ENCODE peak calls at places on chromosomes 1 and 21, in five cellular contexts. B is H9, V is neuronal stem cell, K is mesendoderm, A is IMR-90. F is an unnamed sample.

GRCh38 chr1:27405074-27405473 is 12.7 kb downstream of the GPR3 start:
- DNase-seq in B (peak), V (no peak), K (peak), A (peak), F (no peak)

GRCh38 chr1:229991724-229992333 is 75.2 kb upstream of the GALNT2 start:
- DNase-seq in B (no peak), V (no peak), K (no peak), A (no peak), F (no peak)

GRCh38 chr1:101148987-101149386 is 87.8 kb upstream of the S1PR1 start:
- DNase-seq in B (no peak), V (no peak), K (no peak), A (peak), F (no peak)

GRCh38 chr1:114610546-114611245 is 29.3 kb upstream of the BCAS2 start:
- DNase-seq in B (no peak), V (no peak), K (no peak), A (peak), F (no peak)

GRCh38 chr1:16046865-16047264 is 3.3 kb downstream of the CLCNKB start:
- DNase-seq in B (no peak), V (no peak), K (no peak), A (no peak), F (no peak)

GRCh38 chr1:175482072-175482451 is 261.3 kb downstream of the TNR start:
- DNase-seq in B (no peak), V (no peak), K (no peak), A (no peak), F (no peak)

GRCh38 chr1:240618946-240619345 is 7.0 kb upstream of the GREM2 start:
- DNase-seq in B (no peak), V (no peak), K (no peak), A (no peak), F (no peak)

GRCh38 chr1:10101929-10102328 is 69.2 kb downstream of the UBE4B start:
- DNase-seq in B (no peak), V (no peak), K (no peak), A (no peak), F (no peak)

GRCh38 chr1:61412601-61413000 is 312.3 kb downstream of the TM2D1 start:
- DNase-seq in B (no peak), V (no peak), K (no peak), A (no peak), F (no peak)

GRCh38 chr1:234505774-234506114 is 26.8 kb upstream of the TARBP1 start:
- DNase-seq in B (no peak), V (no peak), K (no peak), A (peak), F (no peak)

GRCh38 chr1:226973898-226974543 is 33.9 kb downstream of the COQ8A start:
- DNase-seq in B (peak), V (no peak), K (peak), A (peak), F (no peak)

GRCh38 chr1:112702420-112703261 is 4.3 kb downstream of the RHOC start:
- DNase-seq in B (no peak), V (no peak), K (no peak), A (no peak), F (no peak)

GRCh38 chr1:61170328-61171238 is 88.2 kb downstream of the NFIA start:
- DNase-seq in B (no peak), V (no peak), K (no peak), A (peak), F (no peak)

GRCh38 chr1:234621657-234622335 is 11.8 kb upstream of the IRF2BP2 start:
- DNase-seq in B (no peak), V (no peak), K (no peak), A (peak), F (no peak)

GRCh38 chr21:36705679-36706481 is 7.0 kb downstream of the SIM2 start:
- DNase-seq in B (peak), V (peak), K (peak), A (no peak), F (no peak)

GRCh38 chr1:162912061-162912667 is 51.2 kb upstream of the CCDC190 start:
- DNase-seq in B (no peak), V (no peak), K (no peak), A (no peak), F (no peak)

GRCh38 chr1:70426154-70427131 is 15.4 kb downstream of the CTH start:
- DNase-seq in B (no peak), V (no peak), K (no peak), A (no peak), F (no peak)

DNA sequence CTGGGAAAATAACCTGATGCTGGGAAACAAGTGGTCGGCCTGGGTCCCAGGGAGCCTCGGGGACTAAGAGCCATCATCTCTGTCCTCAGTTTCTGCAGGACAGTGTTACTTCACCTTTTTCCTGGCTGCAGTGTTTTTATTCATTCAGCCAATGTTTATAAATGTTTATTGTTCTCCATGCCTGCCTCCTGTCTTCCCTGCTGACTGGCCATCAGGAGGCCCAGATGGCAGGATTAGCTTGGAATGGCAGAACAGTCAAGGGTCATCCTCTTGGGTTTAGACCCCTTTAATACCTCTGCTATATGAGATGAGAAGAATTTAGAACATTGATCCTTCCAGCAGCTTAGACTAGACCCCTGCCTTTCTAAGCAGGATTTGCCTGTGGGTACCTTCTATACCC is 13.3 kb downstream of the MAPKAPK2 start:
- DNase-seq in B (no peak), V (no peak), K (no peak), A (no peak), F (no peak)
- H3K4ac ChIP-seq in B (no peak), V (no peak), K (no peak), A (no peak), F (no peak)

GRCh38 chr1:19454265-19455198 is 30.8 kb downstream of the CAPZB start:
- DNase-seq in B (no peak), V (no peak), K (peak), A (no peak), F (no peak)
- H3K4ac ChIP-seq in B (no peak), V (no peak), K (no peak), A (peak), F (no peak)

GRCh38 chr1:97827887-97828286 is 92.9 kb downstream of the DPYD start:
- DNase-seq in B (no peak), V (peak), K (peak), A (no peak), F (no peak)
- H3K4ac ChIP-seq in B (no peak), V (no peak), K (no peak), A (no peak), F (no peak)

DNA sequence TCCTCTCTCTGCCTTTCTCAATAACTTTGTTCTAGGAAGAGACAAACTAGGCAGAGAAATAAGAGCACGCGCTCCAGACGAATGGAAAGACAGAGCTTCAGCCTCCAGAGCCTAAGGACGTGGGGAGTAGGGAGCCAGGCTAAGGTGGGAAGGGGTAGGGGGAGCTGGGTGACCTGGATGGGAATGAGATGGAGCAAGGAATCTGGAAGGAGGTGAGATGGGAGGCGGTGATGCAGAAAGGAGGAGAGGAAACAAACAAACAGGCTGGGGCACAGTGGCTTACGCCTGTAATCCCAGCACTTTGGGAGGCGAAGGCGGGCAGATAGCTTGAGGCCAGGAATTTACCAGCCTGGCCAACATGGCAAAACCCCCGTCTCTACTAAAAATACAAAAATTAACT is 10.8 kb downstream of the CRABP2 start:
- DNase-seq in B (no peak), V (no peak), K (no peak), A (no peak), F (no peak)
- H3K4ac ChIP-seq in B (no peak), V (no peak), K (no peak), A (no peak), F (peak)

DNA sequence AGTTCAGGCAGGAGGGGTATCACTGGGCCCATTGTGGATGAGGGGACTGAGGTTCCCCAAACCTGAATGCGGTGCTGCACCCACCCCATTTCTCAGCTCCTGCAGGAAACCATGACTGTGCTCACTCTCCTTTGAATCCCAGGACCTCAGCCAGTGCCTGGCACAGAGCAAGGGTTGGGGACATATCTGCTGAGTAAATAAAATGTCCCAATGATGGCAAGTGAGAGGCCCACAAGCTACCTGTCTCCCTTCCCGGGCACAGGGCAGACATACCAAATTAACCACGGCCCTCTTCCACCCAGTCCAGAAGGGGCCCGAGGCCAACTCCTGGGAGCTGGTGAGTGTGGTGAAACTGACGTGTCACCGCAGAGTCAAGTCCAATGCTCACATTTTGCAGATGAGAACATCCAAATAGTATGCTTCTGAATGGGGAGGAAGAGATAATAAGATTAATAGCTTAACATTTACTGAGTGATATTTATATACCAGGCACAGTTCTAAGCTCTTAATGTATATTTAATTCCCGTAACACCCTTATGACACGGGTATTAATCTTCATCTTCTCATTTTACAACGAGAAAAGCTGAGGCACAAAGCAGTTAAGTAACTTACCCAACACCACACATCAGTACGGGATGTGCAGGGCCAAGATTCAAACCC is 97.7 kb downstream of the EPHB2 start:
- DNase-seq in B (no peak), V (no peak), K (no peak), A (peak), F (no peak)
- H3K4ac ChIP-seq in B (no peak), V (no peak), K (no peak), A (peak), F (no peak)

GRCh38 chr21:14737922-14738321 is 191.8 kb upstream of the SAMSN1 start:
- DNase-seq in B (no peak), V (peak), K (peak), A (peak), F (no peak)
- H3K4ac ChIP-seq in B (no peak), V (no peak), K (no peak), A (no peak), F (no peak)

F was measured in H1.